ENCODE peak calls at places on chromosome 15, in eight cellular contexts. One of them, this sample, is unnamed. For H3K4me1, the result is how much of the 10 kb centered on the place peaks cover.

GRCh38 chr15:68652141-68652540 is 73.3 kb downstream of the CORO2B start:
- DNase-seq in lung: no peak
- DNase-seq in astrocyte: no peak
- DNase-seq in transverse colon: no peak
- DNase-seq in mesendoderm: no peak
- DNase-seq in BE2C: no peak
- DNase-seq in mesenchymal stem cell: no peak
- DNase-seq in ascending aorta: no peak
- DNase-seq in this sample: no peak

GRCh38 chr15:98397411-98397810 is 250.9 kb upstream of the IGF1R start:
- DNase-seq in lung: no peak
- DNase-seq in astrocyte: no peak
- DNase-seq in transverse colon: no peak
- DNase-seq in mesendoderm: no peak
- DNase-seq in BE2C: no peak
- DNase-seq in mesenchymal stem cell: no peak
- DNase-seq in ascending aorta: no peak
- DNase-seq in this sample: no peak

GRCh38 chr15:81024265-81024875 is 23.6 kb downstream of the TLNRD1 start:
- DNase-seq in lung: no peak
- DNase-seq in astrocyte: no peak
- DNase-seq in transverse colon: no peak
- DNase-seq in mesendoderm: peak
- DNase-seq in BE2C: no peak
- DNase-seq in mesenchymal stem cell: no peak
- DNase-seq in ascending aorta: no peak
- DNase-seq in this sample: no peak

GRCh38 chr15:70635895-70636294 is 127.5 kb downstream of the UACA start:
- DNase-seq in lung: no peak
- DNase-seq in astrocyte: no peak
- DNase-seq in transverse colon: no peak
- DNase-seq in mesendoderm: no peak
- DNase-seq in BE2C: no peak
- DNase-seq in mesenchymal stem cell: no peak
- DNase-seq in ascending aorta: no peak
- DNase-seq in this sample: no peak

GRCh38 chr15:68220489-68220888 is 9.0 kb downstream of the CLN6 start:
- DNase-seq in lung: no peak
- DNase-seq in astrocyte: no peak
- DNase-seq in transverse colon: no peak
- DNase-seq in mesendoderm: no peak
- DNase-seq in BE2C: no peak
- DNase-seq in mesenchymal stem cell: no peak
- DNase-seq in ascending aorta: no peak
- DNase-seq in this sample: no peak

GRCh38 chr15:62850318-62850717 is 192.2 kb upstream of the TPM1 start:
- DNase-seq in lung: no peak
- DNase-seq in astrocyte: peak
- DNase-seq in transverse colon: no peak
- DNase-seq in mesendoderm: no peak
- DNase-seq in BE2C: no peak
- DNase-seq in mesenchymal stem cell: no peak
- DNase-seq in ascending aorta: no peak
- DNase-seq in this sample: no peak

GRCh38 chr15:92869977-92870644 is 30.0 kb upstream of the CHD2 start:
- DNase-seq in lung: no peak
- DNase-seq in astrocyte: no peak
- DNase-seq in transverse colon: no peak
- DNase-seq in mesendoderm: no peak
- DNase-seq in BE2C: no peak
- DNase-seq in mesenchymal stem cell: no peak
- DNase-seq in ascending aorta: no peak
- DNase-seq in this sample: no peak

GRCh38 chr15:67013696-67014095 is 51.7 kb upstream of the SMAD3 start:
- DNase-seq in lung: no peak
- DNase-seq in astrocyte: peak
- DNase-seq in transverse colon: no peak
- DNase-seq in mesendoderm: peak
- DNase-seq in BE2C: no peak
- DNase-seq in mesenchymal stem cell: peak
- DNase-seq in ascending aorta: no peak
- DNase-seq in this sample: no peak

GRCh38 chr15:62087671-62088360 is 21.0 kb downstream of the C2CD4A start:
- DNase-seq in lung: no peak
- DNase-seq in astrocyte: peak
- DNase-seq in transverse colon: no peak
- DNase-seq in mesendoderm: no peak
- DNase-seq in BE2C: peak
- DNase-seq in mesenchymal stem cell: no peak
- DNase-seq in ascending aorta: no peak
- DNase-seq in this sample: no peak

GRCh38 chr15:38683382-38684242 is 119.0 kb upstream of the RASGRP1 start:
- DNase-seq in lung: peak
- DNase-seq in astrocyte: peak
- DNase-seq in transverse colon: peak
- DNase-seq in mesendoderm: peak
- DNase-seq in BE2C: peak
- DNase-seq in mesenchymal stem cell: peak
- DNase-seq in ascending aorta: no peak
- DNase-seq in this sample: no peak

GRCh38 chr15:57551717-57552677 is 39.7 kb upstream of the MYZAP start:
- DNase-seq in lung: peak
- DNase-seq in astrocyte: peak
- DNase-seq in transverse colon: no peak
- DNase-seq in mesendoderm: peak
- DNase-seq in BE2C: no peak
- DNase-seq in mesenchymal stem cell: peak
- DNase-seq in ascending aorta: no peak
- DNase-seq in this sample: no peak

GRCh38 chr15:92383528-92384326 is 10.0 kb upstream of the ST8SIA2 start:
- DNase-seq in lung: no peak
- DNase-seq in astrocyte: no peak
- DNase-seq in transverse colon: no peak
- DNase-seq in mesendoderm: peak
- DNase-seq in BE2C: peak
- DNase-seq in mesenchymal stem cell: no peak
- DNase-seq in ascending aorta: no peak
- DNase-seq in this sample: no peak

GRCh38 chr15:25178835-25179672 is 224.3 kb downstream of the SNRPN start:
- DNase-seq in lung: peak
- DNase-seq in astrocyte: no peak
- DNase-seq in transverse colon: peak
- DNase-seq in mesendoderm: no peak
- DNase-seq in BE2C: no peak
- DNase-seq in mesenchymal stem cell: no peak
- DNase-seq in ascending aorta: peak
- DNase-seq in this sample: no peak

DNA sequence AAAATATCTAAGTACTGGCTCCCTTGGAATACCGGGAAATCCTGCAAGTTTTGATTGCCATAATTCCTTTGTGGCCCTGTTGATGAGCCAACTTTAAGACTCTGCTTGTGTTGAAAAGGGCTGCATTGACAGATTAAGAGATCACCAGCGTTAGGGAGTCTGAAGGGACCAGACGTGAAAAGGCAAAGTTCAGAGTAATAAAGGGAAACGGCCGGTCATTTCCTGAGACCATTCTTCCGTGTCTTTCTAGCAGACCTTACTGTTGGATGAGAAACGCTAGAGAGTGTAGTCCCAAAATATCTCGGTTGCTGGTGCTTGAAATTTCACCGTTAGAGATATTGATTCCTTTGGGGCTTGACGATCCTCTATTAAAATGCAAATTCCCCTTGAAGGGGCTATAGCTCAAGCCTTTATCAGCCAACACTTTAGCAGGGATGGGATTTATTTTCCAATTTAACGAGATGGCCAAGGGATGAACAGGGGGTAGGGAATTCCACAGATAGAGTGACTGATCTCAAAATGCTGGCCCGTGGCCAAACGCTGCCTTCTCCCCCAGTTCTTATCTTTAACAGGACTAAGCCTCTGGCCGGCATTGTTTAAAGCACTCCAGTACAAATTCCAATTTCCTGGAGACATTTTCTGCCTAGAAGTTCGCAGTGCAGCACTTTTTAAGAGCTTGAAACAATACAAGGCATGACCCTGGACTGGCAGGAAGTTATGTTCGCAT is 250.4 kb downstream of the TJP1 start:
- DNase-seq in lung: no peak
- DNase-seq in astrocyte: no peak
- DNase-seq in transverse colon: peak
- DNase-seq in mesendoderm: peak
- DNase-seq in BE2C: no peak
- DNase-seq in mesenchymal stem cell: peak
- DNase-seq in ascending aorta: no peak
- DNase-seq in this sample: no peak
- H3K4me3 ChIP-seq in lung: no peak
- H3K4me3 ChIP-seq in astrocyte: no peak
- H3K4me3 ChIP-seq in transverse colon: peak
- H3K4me3 ChIP-seq in mesendoderm: no peak
- H3K4me3 ChIP-seq in BE2C: no peak
- H3K4me3 ChIP-seq in mesenchymal stem cell: no peak
- H3K4me3 ChIP-seq in ascending aorta: peak
- H3K4me3 ChIP-seq in this sample: peak

DNA sequence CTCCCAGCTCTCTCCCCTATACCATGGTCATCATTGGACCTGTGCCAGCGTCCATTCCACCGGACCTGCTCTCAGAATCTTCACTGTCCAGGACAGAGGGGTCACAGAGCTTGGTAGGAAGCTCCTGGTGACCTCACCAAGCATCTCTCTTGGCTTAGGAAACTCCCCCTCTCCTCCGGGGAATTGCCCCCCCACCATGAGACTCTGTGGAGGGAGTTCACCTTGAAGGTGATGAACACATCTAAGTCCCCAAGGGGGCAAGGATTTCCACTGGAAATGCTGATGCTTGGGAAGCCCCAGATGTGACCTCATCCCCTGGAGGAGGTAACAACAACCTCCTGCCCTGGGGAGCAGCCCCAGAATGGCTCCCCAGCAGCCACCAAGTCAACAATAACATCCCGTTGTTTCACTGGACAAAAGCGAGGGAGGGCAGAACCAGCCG is 3.2 kb downstream of the SEMA7A start:
- DNase-seq in lung: no peak
- DNase-seq in astrocyte: no peak
- DNase-seq in transverse colon: no peak
- DNase-seq in mesendoderm: no peak
- DNase-seq in BE2C: no peak
- DNase-seq in mesenchymal stem cell: no peak
- DNase-seq in ascending aorta: no peak
- DNase-seq in this sample: no peak
- H3K4me1 ChIP-seq in lung: under half
- H3K4me1 ChIP-seq in astrocyte: half or more
- H3K4me1 ChIP-seq in transverse colon: under half
- H3K4me1 ChIP-seq in mesendoderm: under half
- H3K4me1 ChIP-seq in BE2C: under half
- H3K4me1 ChIP-seq in mesenchymal stem cell: half or more
- H3K4me1 ChIP-seq in ascending aorta: under half
- H3K4me1 ChIP-seq in this sample: under half

GRCh38 chr15:40106203-40107161 is 2.2 kb downstream of the BMF start:
- DNase-seq in lung: peak
- DNase-seq in astrocyte: no peak
- DNase-seq in transverse colon: peak
- DNase-seq in mesendoderm: peak
- DNase-seq in BE2C: no peak
- DNase-seq in mesenchymal stem cell: peak
- DNase-seq in ascending aorta: peak
- DNase-seq in this sample: no peak

GRCh38 chr15:40103864-40104271 is 4.8 kb downstream of the BMF start:
- DNase-seq in lung: no peak
- DNase-seq in astrocyte: no peak
- DNase-seq in transverse colon: no peak
- DNase-seq in mesendoderm: peak
- DNase-seq in BE2C: no peak
- DNase-seq in mesenchymal stem cell: no peak
- DNase-seq in ascending aorta: no peak
- DNase-seq in this sample: no peak

GRCh38 chr15:40104865-40105516 is 3.7 kb downstream of the BMF start:
- DNase-seq in lung: peak
- DNase-seq in astrocyte: peak
- DNase-seq in transverse colon: peak
- DNase-seq in mesendoderm: peak
- DNase-seq in BE2C: peak
- DNase-seq in mesenchymal stem cell: peak
- DNase-seq in ascending aorta: peak
- DNase-seq in this sample: peak

GRCh38 chr15:40104296-40104864 is 4.3 kb downstream of the BMF start:
- DNase-seq in lung: no peak
- DNase-seq in astrocyte: no peak
- DNase-seq in transverse colon: no peak
- DNase-seq in mesendoderm: no peak
- DNase-seq in BE2C: no peak
- DNase-seq in mesenchymal stem cell: no peak
- DNase-seq in ascending aorta: no peak
- DNase-seq in this sample: no peak

GRCh38 chr15:40105517-40106202 is 3.0 kb downstream of the BMF start:
- DNase-seq in lung: no peak
- DNase-seq in astrocyte: no peak
- DNase-seq in transverse colon: no peak
- DNase-seq in mesendoderm: no peak
- DNase-seq in BE2C: no peak
- DNase-seq in mesenchymal stem cell: no peak
- DNase-seq in ascending aorta: no peak
- DNase-seq in this sample: no peak
- H3K4me3 ChIP-seq in lung: no peak
- H3K4me3 ChIP-seq in astrocyte: no peak
- H3K4me3 ChIP-seq in transverse colon: no peak
- H3K4me3 ChIP-seq in mesendoderm: no peak
- H3K4me3 ChIP-seq in BE2C: no peak
- H3K4me3 ChIP-seq in mesenchymal stem cell: no peak
- H3K4me3 ChIP-seq in ascending aorta: no peak
- H3K4me3 ChIP-seq in this sample: peak

GRCh38 chr15:48748535-48748934 is 62.3 kb downstream of the CEP152 start:
- DNase-seq in lung: no peak
- DNase-seq in astrocyte: peak
- DNase-seq in transverse colon: no peak
- DNase-seq in mesendoderm: no peak
- DNase-seq in BE2C: no peak
- DNase-seq in mesenchymal stem cell: peak
- DNase-seq in ascending aorta: no peak
- DNase-seq in this sample: no peak

GRCh38 chr15:48754011-48754410 is 56.9 kb downstream of the CEP152 start:
- DNase-seq in lung: no peak
- DNase-seq in astrocyte: peak
- DNase-seq in transverse colon: no peak
- DNase-seq in mesendoderm: peak
- DNase-seq in BE2C: no peak
- DNase-seq in mesenchymal stem cell: no peak
- DNase-seq in ascending aorta: no peak
- DNase-seq in this sample: no peak

GRCh38 chr15:48751595-48751994 is 59.3 kb downstream of the CEP152 start:
- DNase-seq in lung: no peak
- DNase-seq in astrocyte: peak
- DNase-seq in transverse colon: no peak
- DNase-seq in mesendoderm: no peak
- DNase-seq in BE2C: no peak
- DNase-seq in mesenchymal stem cell: no peak
- DNase-seq in ascending aorta: no peak
- DNase-seq in this sample: no peak
- H3K4me1 ChIP-seq in lung: under half
- H3K4me1 ChIP-seq in astrocyte: under half
- H3K4me1 ChIP-seq in transverse colon: under half
- H3K4me1 ChIP-seq in mesendoderm: under half
- H3K4me1 ChIP-seq in BE2C: under half
- H3K4me1 ChIP-seq in mesenchymal stem cell: under half
- H3K4me1 ChIP-seq in ascending aorta: under half
- H3K4me1 ChIP-seq in this sample: under half